ENCODE peak calls at places on chromosomes 3 and 15, in seven cellular contexts. Y is A549, L is dorsolateral prefrontal cortex, A is OCI-LY7, W is GM13977, Q is colonic mucosa, J is lower lobe of right lung. I is an unnamed sample.

GRCh38 chr15:70486451-70487379 is 276.6 kb downstream of the UACA start:
- DNase-seq in W (peak), J (peak), Y (no peak), Q (no peak), A (no peak), L (no peak), I (peak)

GRCh38 chr3:14788644-14789043 is 30.1 kb upstream of the FGD5 start:
- DNase-seq in A (peak), J (no peak), W (no peak), Q (no peak), L (no peak), Y (no peak), I (no peak)

GRCh38 chr3:197103766-197104165 is 74.1 kb upstream of the MELTF start:
- DNase-seq in Q (no peak), Y (no peak), A (no peak), J (no peak), W (no peak), L (no peak), I (no peak)

GRCh38 chr3:11056531-11057050 is 64.0 kb downstream of the SLC6A1 start:
- DNase-seq in W (no peak), A (no peak), J (no peak), L (no peak), Y (no peak), Q (no peak), I (no peak)

GRCh38 chr15:48313216-48313615 is 18.0 kb upstream of the DUT start:
- DNase-seq in L (no peak), Y (no peak), J (no peak), Q (no peak), W (no peak), A (no peak), I (no peak)

GRCh38 chr3:26622634-26623408 is at the start of gene LRRC3B:
- DNase-seq in A (no peak), Y (no peak), J (peak), Q (no peak), L (peak), W (no peak), I (no peak)

GRCh38 chr15:58520464-58520863 is 88.7 kb downstream of the LIPC start:
- DNase-seq in A (no peak), W (no peak), Q (no peak), L (no peak), J (no peak), Y (no peak), I (no peak)

GRCh38 chr3:49389297-49389696 is 22.5 kb downstream of the RHOA start:
- DNase-seq in Q (no peak), J (no peak), A (no peak), Y (no peak), W (no peak), L (no peak), I (no peak)

GRCh38 chr3:19075037-19075436 is 73.3 kb upstream of the KCNH8 start:
- DNase-seq in A (no peak), Y (no peak), L (no peak), J (no peak), W (no peak), Q (no peak), I (no peak)

GRCh38 chr15:25800761-25801515 is 62.2 kb downstream of the ATP10A start:
- DNase-seq in L (no peak), W (no peak), Y (no peak), Q (no peak), A (no peak), J (no peak), I (no peak)

GRCh38 chr15:89820651-89821611 is 6.3 kb upstream of the ANPEP start:
- DNase-seq in J (peak), Q (no peak), A (no peak), W (no peak), Y (peak), L (no peak), I (no peak)

GRCh38 chr3:18070231-18070630 is 327.8 kb upstream of the TBC1D5 start:
- DNase-seq in A (no peak), Q (no peak), W (no peak), L (no peak), J (no peak), Y (no peak), I (no peak)

GRCh38 chr15:88897456-88898194 is 2.3 kb upstream of the HAPLN3 start:
- DNase-seq in Y (peak), L (peak), J (peak), W (no peak), Q (peak), A (peak), I (no peak)

GRCh38 chr15:59166156-59166555 is 40.5 kb upstream of the LDHAL6B start:
- DNase-seq in W (no peak), L (no peak), Q (no peak), J (no peak), Y (no peak), A (no peak), I (no peak)

GRCh38 chr3:169354774-169355501 is 308.6 kb downstream of the MECOM start:
- DNase-seq in Q (no peak), L (no peak), W (no peak), J (no peak), Y (no peak), A (no peak), I (no peak)

GRCh38 chr15:65862682-65863081 is 6.6 kb upstream of the RAB11A start:
- DNase-seq in A (peak), L (no peak), J (no peak), W (peak), Q (peak), Y (peak), I (no peak)

GRCh38 chr3:150443331-150443741 is 35.2 kb downstream of the TSC22D2 start:
- DNase-seq in J (no peak), A (no peak), Q (no peak), W (no peak), L (no peak), Y (no peak), I (no peak)

GRCh38 chr3:149771652-149772271 is 19.5 kb upstream of the COMMD2 start:
- DNase-seq in Q (peak), J (peak), A (peak), L (no peak), W (peak), Y (peak), I (no peak)

GRCh38 chr3:156685198-156685597 is 10.8 kb downstream of the TIPARP start:
- DNase-seq in W (no peak), A (no peak), L (no peak), J (no peak), Q (no peak), Y (no peak), I (no peak)

GRCh38 chr15:68730491-68731317 is 90.0 kb downstream of the ANP32A start:
- DNase-seq in J (no peak), W (no peak), Q (peak), A (peak), L (peak), Y (peak), I (no peak)

GRCh38 chr15:27833178-27833577 is 265.9 kb downstream of the OCA2 start:
- DNase-seq in Q (no peak), J (no peak), A (no peak), W (no peak), L (no peak), Y (no peak), I (no peak)

GRCh38 chr15:60384052-60384451 is 13.7 kb downstream of the ANXA2 start:
- DNase-seq in J (no peak), W (no peak), A (no peak), Q (no peak), L (no peak), Y (no peak), I (no peak)

GRCh38 chr3:161920196-161920595 is 423.6 kb downstream of the OTOL1 start:
- DNase-seq in J (no peak), A (no peak), Y (no peak), Q (no peak), W (no peak), L (no peak), I (no peak)

GRCh38 chr3:58528629-58529028 is 8.4 kb downstream of the ACOX2 start:
- DNase-seq in L (no peak), Q (peak), A (no peak), W (no peak), J (no peak), Y (no peak), I (no peak)

GRCh38 chr3:36792342-36792741 is 28.0 kb upstream of the DCLK3 start:
- DNase-seq in A (peak), J (no peak), Q (no peak), W (peak), Y (peak), L (no peak), I (no peak)

GRCh38 chr3:170475091-170475705 is 56.5 kb downstream of the CLDN11 start:
- DNase-seq in W (no peak), Y (no peak), Q (no peak), J (no peak), L (no peak), A (no peak), I (no peak)

GRCh38 chr3:194280777-194281176 is 70.4 kb downstream of the CPN2 start:
- DNase-seq in J (peak), Q (no peak), L (no peak), Y (no peak), A (no peak), W (no peak), I (no peak)

GRCh38 chr15:101625169-101625568 is 27.0 kb downstream of the TM2D3 start:
- DNase-seq in J (no peak), W (no peak), A (no peak), Y (no peak), L (no peak), Q (no peak), I (no peak)

GRCh38 chr15:26757156-26757555 is 15.7 kb downstream of the GABRB3 start:
- DNase-seq in L (no peak), W (no peak), Y (no peak), A (no peak), Q (no peak), J (no peak), I (no peak)

GRCh38 chr15:100588638-100589242 is 13.2 kb downstream of the LINS1 start:
- DNase-seq in A (peak), L (no peak), W (no peak), Q (no peak), Y (no peak), J (no peak), I (no peak)

GRCh38 chr3:23203651-23204111 is 554 bp downstream of the UBE2E2 start:
- DNase-seq in W (peak), Q (peak), A (peak), L (peak), J (peak), Y (peak), I (no peak)

GRCh38 chr15:34721802-34722795 is 32.7 kb downstream of the GJD2 start:
- DNase-seq in W (no peak), Q (no peak), Y (peak), A (no peak), J (no peak), L (peak), I (no peak)

GRCh38 chr3:1275495-1275894 is 182.7 kb downstream of the CNTN6 start:
- DNase-seq in A (peak), Y (no peak), L (no peak), J (no peak), W (no peak), Q (peak), I (no peak)

GRCh38 chr3:377158-377561 is 180.6 kb downstream of the CHL1 start:
- DNase-seq in Q (no peak), A (peak), W (peak), L (no peak), J (no peak), Y (peak), I (no peak)

GRCh38 chr3:39138804-39139415 is 14.5 kb downstream of the CSRNP1 start:
- DNase-seq in W (no peak), Y (no peak), L (peak), Q (no peak), A (no peak), J (no peak), I (no peak)

DNA sequence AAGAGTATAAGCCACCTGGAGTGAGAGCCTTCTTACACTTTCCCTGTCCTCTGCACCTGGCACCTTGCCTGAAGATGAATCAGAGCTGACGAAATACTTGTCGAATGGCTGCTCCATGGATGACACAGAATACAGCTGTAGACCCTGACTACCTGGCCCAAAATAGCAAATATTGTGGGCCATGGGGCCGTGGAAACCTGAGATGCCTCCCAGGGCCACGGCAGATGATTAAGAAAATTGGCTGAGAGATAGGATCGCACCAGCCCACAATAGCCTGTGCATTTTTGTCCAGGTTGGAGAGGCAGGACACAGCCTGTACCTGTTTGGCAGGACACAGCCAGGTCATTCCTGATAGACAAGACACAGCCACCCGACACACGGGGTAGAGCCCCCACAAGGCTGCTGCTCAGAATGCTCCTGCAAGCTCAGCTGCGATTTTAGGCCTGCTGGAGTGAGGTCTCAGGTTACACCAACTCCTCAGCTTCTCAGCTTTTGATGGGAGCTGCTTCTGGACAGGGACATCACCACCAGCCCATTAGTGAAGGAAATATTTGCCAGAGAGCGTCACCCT is 22.9 kb upstream of the TPM1 start:
- DNase-seq in A (no peak), J (no peak), Y (peak), L (no peak), Q (peak), W (no peak), I (no peak)
- TF ChIP-seq CTCF in A (no peak), J (no peak), Y (no peak), L (no peak), Q (no peak), W (no peak), I (no peak)

GRCh38 chr3:78900426-78900825 is 867.4 kb downstream of the ROBO1 start:
- DNase-seq in J (no peak), L (no peak), W (no peak), Q (no peak), Y (no peak), A (no peak), I (no peak)

GRCh38 chr3:78895528-78895927 is 872.3 kb downstream of the ROBO1 start:
- DNase-seq in J (no peak), W (no peak), A (no peak), Q (no peak), Y (no peak), L (no peak), I (no peak)

GRCh38 chr3:78900879-78901278 is 866.9 kb downstream of the ROBO1 start:
- DNase-seq in W (no peak), Q (no peak), L (no peak), A (no peak), J (no peak), Y (no peak), I (no peak)

GRCh38 chr3:78901544-78901943 is 866.3 kb downstream of the ROBO1 start:
- DNase-seq in W (no peak), Q (no peak), A (no peak), L (no peak), J (no peak), Y (no peak), I (no peak)

DNA sequence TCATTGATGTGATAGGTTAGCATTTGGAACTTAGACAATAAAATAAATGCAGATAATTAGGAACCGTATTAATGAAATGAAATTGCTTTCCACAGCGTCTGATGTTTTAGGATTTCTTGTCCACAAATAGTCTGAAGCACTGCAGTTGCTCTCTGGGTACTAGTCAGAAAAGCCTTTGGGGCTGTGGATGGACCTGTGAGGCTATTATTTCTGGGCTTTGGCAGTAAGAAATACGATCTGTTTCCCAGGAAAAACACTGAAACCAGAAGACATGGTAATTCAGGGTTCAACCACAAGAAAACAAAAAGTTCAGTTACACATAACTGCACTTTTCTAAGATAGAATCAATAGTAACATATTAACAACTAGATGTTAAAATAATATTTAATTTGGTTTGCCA is 868.0 kb downstream of the ROBO1 start:
- DNase-seq in Q (no peak), Y (no peak), L (no peak), W (no peak), J (no peak), A (no peak), I (no peak)
- TF ChIP-seq CTCF in Q (no peak), Y (no peak), L (no peak), W (no peak), J (no peak), A (no peak), I (no peak)

GRCh38 chr15:31365032-31365654 is 38.5 kb downstream of the KLF13 start:
- DNase-seq in W (no peak), Y (no peak), Q (no peak), L (no peak), A (no peak), J (no peak), I (no peak)

GRCh38 chr15:31367730-31368344 is 41.2 kb downstream of the KLF13 start:
- DNase-seq in Q (no peak), L (no peak), Y (no peak), W (no peak), J (peak), A (peak), I (no peak)

GRCh38 chr15:31365655-31366127 is 39.1 kb downstream of the KLF13 start:
- DNase-seq in Q (peak), A (peak), J (peak), Y (no peak), L (peak), W (peak), I (peak)

GRCh38 chr15:31367021-31367729 is 40.5 kb downstream of the KLF13 start:
- DNase-seq in Q (no peak), Y (no peak), W (no peak), L (no peak), J (peak), A (no peak), I (no peak)

GRCh38 chr15:31366169-31366734 is 39.6 kb downstream of the KLF13 start:
- DNase-seq in Q (peak), Y (no peak), L (no peak), W (no peak), A (no peak), J (peak), I (no peak)
- TF ChIP-seq CTCF in Q (no peak), Y (no peak), L (peak), W (no peak), A (no peak), J (no peak), I (peak)

GRCh38 chr3:138941259-138941885 is 5.6 kb downstream of the FOXL2 start:
- DNase-seq in Q (peak), Y (peak), L (no peak), A (peak), J (no peak), W (no peak), I (no peak)
- TF ChIP-seq CTCF in Q (peak), Y (peak), L (no peak), A (peak), J (peak), W (peak), I (peak)

DNA sequence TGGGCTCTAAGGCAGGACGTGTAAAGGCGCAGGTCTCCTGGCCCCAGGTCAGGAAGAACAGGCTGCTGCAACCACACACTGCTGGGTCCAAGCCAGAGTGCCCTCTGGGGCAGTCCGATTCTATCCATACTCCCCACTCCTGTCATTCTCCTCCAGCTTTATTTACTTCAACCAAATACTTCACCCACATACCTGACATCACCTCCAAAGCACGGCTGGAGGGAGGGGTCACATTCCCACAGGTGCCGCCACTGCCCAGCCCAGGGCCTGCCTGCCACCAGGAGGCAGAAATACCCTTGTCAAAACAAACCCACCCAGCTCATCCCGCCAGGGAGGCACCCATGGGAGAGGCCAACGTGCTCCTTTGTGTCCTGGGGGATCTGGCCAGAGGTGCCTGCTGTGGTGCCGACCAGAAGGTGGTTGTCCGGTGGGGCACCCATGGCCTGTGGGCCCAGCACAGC is 100.4 kb downstream of the DAPK2 start:
- DNase-seq in J (peak), L (no peak), Q (peak), A (no peak), W (no peak), Y (no peak), I (no peak)
- TF ChIP-seq CTCF in J (peak), L (no peak), Q (no peak), A (no peak), W (no peak), Y (no peak), I (no peak)

GRCh38 chr15:97235285-97235985 is 725.1 kb upstream of the ARRDC4 start:
- DNase-seq in Q (peak), J (no peak), Y (peak), A (peak), L (peak), W (peak), I (peak)
- TF ChIP-seq CTCF in Q (peak), J (peak), Y (peak), A (peak), L (peak), W (peak), I (peak)

DNA sequence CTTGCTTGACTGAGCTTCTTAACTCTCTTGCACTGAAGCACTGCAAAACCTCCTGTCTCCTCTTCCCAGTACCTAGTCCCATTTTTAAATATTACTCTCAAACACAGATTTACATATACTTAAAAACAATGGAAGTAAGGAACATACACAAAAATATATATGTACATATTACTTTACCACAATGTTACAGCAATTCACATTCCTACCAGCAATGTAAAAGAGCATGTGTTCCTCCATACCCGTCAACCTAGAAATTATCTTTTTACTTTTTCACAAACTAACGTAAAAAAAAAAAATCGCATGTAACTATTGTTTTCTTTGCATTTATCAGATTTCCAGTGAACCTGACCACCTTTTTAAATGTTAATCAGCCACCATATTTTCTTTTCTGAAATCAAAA is 60.4 kb downstream of the RYK start:
- DNase-seq in Y (no peak), A (no peak), J (no peak), Q (no peak), W (no peak), L (no peak), I (no peak)
- TF ChIP-seq CTCF in Y (no peak), A (no peak), J (no peak), Q (no peak), W (no peak), L (no peak), I (no peak)